ENCODE peak calls at places on chromosomes 13 and 19, in five cellular contexts. J is fibroblast of lung, C is Peyer's patch, M is esophagus squamous epithelium, H is fibroblast of mammary gland. I is an unnamed sample.
A peak's percentile ranks its signal among the peaks of the same experiment; 100 is the strongest.

GRCh38 chr13:23979361-23980159 is 82.3 kb upstream of the C1QTNF9B start:
- DNase-seq in J (peak; percentile 93), C (peak; percentile 23), M (no peak), H (peak; percentile 82), I (peak; percentile 84)

GRCh38 chr13:104823709-104824108 is 1711.8 kb downstream of the EFNB2 start:
- DNase-seq in J (no peak), C (no peak), M (no peak), H (no peak), I (no peak)

GRCh38 chr13:44759222-44759721 is 183.1 kb upstream of the TSC22D1 start:
- DNase-seq in J (peak; percentile 52), C (no peak), M (no peak), H (no peak), I (no peak)

GRCh38 chr13:92843549-92843948 is 383.1 kb upstream of the GPC6 start:
- DNase-seq in J (peak; percentile 87), C (no peak), M (no peak), H (peak; percentile 81), I (peak; percentile 60)

GRCh38 chr19:38070573-38070972 is 153.4 kb downstream of the DPF1 start:
- DNase-seq in J (peak; percentile 78), C (no peak), M (no peak), H (peak; percentile 71), I (peak; percentile 51)

GRCh38 chr19:48613852-48614435 is 932 bp downstream of the FAM83E start:
- DNase-seq in J (no peak), C (no peak), M (no peak), H (no peak), I (no peak)

GRCh38 chr13:114261328-114261965 is 20.0 kb upstream of the UPF3A start:
- DNase-seq in J (peak; percentile 23), C (no peak), M (no peak), H (no peak), I (no peak)

GRCh38 chr13:43587376-43587775 is 199.4 kb downstream of the ENOX1 start:
- DNase-seq in J (no peak), C (no peak), M (no peak), H (no peak), I (no peak)

GRCh38 chr13:20825476-20825875 is 51.7 kb upstream of the EEF1AKMT1 start:
- DNase-seq in J (peak; percentile 90), C (no peak), M (no peak), H (no peak), I (peak; percentile 59)

GRCh38 chr19:14840206-14840605 is 5.2 kb upstream of the OR7A5 start:
- DNase-seq in J (no peak), C (no peak), M (no peak), H (peak; percentile 25), I (no peak)

GRCh38 chr13:58625703-58626389 is 994.3 kb downstream of the PCDH17 start:
- DNase-seq in J (no peak), C (no peak), M (no peak), H (no peak), I (no peak)

GRCh38 chr13:76991432-76991795 is 467 bp upstream of the CLN5 start:
- DNase-seq in J (peak; percentile 8), C (peak; percentile 63), M (peak; percentile 44), H (no peak), I (no peak)

GRCh38 chr19:30221176-30221575 is 151.0 kb upstream of the ZNF536 start:
- DNase-seq in J (no peak), C (no peak), M (no peak), H (no peak), I (no peak)

GRCh38 chr13:45194081-45194939 is 6.5 kb downstream of the KCTD4 start:
- DNase-seq in J (peak; percentile 77), C (no peak), M (no peak), H (peak; percentile 71), I (peak; percentile 87)

GRCh38 chr13:32838985-32839384 is 177.2 kb upstream of the KL start:
- DNase-seq in J (no peak), C (no peak), M (no peak), H (no peak), I (no peak)

GRCh38 chr19:46813570-46814358 is 25.4 kb upstream of the SLC1A5 start:
- DNase-seq in J (peak; percentile 44), C (no peak), M (no peak), H (peak; percentile 72), I (peak; percentile 37)

GRCh38 chr19:6683971-6684370 is 14.0 kb upstream of the TNFSF14 start:
- DNase-seq in J (no peak), C (no peak), M (no peak), H (no peak), I (no peak)

GRCh38 chr13:113323869-113324268 is 26.8 kb downstream of the LAMP1 start:
- DNase-seq in J (no peak), C (no peak), M (no peak), H (no peak), I (no peak)

GRCh38 chr19:17255150-17255621 is 9.4 kb downstream of the USHBP1 start:
- DNase-seq in J (no peak), C (no peak), M (no peak), H (no peak), I (no peak)

GRCh38 chr19:50325310-50326100 is 3.7 kb downstream of the KCNC3 start:
- DNase-seq in J (peak; percentile 20), C (peak; percentile 51), M (no peak), H (peak; percentile 36), I (peak; percentile 3)

GRCh38 chr19:47661161-47661560 is 52.1 kb upstream of the EHD2 start:
- DNase-seq in J (peak; percentile 51), C (no peak), M (no peak), H (peak; percentile 94), I (peak; percentile 74)

GRCh38 chr19:17332677-17333581 is 1.7 kb downstream of the ANO8 start:
- DNase-seq in J (peak; percentile 42), C (no peak), M (no peak), H (peak; percentile 63), I (peak; percentile 36)

GRCh38 chr13:78978381-78978998 is 319.5 kb upstream of the OBI1 start:
- DNase-seq in J (peak; percentile 43), C (peak; percentile 23), M (peak; percentile 0), H (peak; percentile 69), I (peak; percentile 75)

GRCh38 chr13:22777207-22777606 is 403.6 kb upstream of the SGCG start:
- DNase-seq in J (no peak), C (no peak), M (no peak), H (no peak), I (no peak)

DNA sequence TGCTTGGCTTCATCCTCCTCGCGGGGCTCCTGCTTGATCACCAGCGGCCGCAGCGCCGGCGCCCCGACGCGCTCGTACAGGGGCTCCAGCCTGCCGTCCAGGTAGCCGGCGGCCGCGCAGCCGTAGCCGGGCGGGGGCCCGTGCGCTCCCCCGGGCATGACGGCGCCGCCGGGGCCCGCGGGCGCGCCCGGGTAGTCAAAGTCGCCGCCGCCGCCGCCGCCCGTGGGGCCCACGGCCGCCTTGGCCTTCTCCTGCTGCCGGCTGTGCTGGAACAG is 497 bp downstream of the CEBPA start:
- DNase-seq in J (no peak), C (no peak), M (no peak), H (no peak), I (no peak)
- H3K4me3 ChIP-seq in J (no peak overlapping the region), C (peak overlapping the region; percentile 72), M (peak overlapping the region; percentile 94), H (no peak overlapping the region), I (no peak overlapping the region)

DNA sequence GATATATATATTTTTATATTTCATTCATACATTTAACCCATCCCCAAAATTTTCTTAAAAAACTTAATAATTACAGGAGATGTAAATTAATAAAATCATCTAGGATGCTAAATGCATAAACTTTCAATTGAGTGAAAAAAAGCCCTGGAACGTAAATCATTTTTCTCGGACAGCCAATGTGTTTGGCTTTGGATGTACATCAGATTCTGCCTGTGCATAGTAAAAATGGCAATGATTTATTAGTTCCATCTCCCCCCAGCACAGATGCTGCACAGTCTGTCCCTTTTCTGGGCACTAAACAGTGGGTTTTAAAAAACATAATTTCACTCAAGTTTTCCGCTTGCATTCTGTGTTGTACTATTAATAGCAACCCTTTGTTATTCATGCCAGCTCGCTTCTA is 147.6 kb downstream of the TM9SF2 start:
- DNase-seq in J (no peak), C (no peak), M (no peak), H (no peak), I (no peak)
- TF ChIP-seq CTCF in J (no peak), C (no peak), M (no peak), H (no peak), I (no peak)

GRCh38 chr19:18339703-18340102 is 695 bp upstream of the PGPEP1 start:
- DNase-seq in J (no peak), C (no peak), M (no peak), H (peak; percentile 21), I (peak; percentile 26)
- H3K4me3 ChIP-seq in J (peak overlapping the region; percentile 64), C (no peak overlapping the region), M (peak overlapping the region; percentile 95), H (no peak overlapping the region), I (no peak overlapping the region)

GRCh38 chr13:98348476-98348875 is 171.4 kb upstream of the RNF113B start:
- DNase-seq in J (no peak), C (no peak), M (no peak), H (no peak), I (no peak)

GRCh38 chr13:98352226-98352625 is 175.2 kb upstream of the RNF113B start:
- DNase-seq in J (no peak), C (no peak), M (no peak), H (no peak), I (no peak)

GRCh38 chr13:98350746-98351330 is 173.8 kb upstream of the RNF113B start:
- DNase-seq in J (no peak), C (no peak), M (no peak), H (no peak), I (no peak)

GRCh38 chr13:98351636-98352035 is 174.6 kb upstream of the RNF113B start:
- DNase-seq in J (no peak), C (no peak), M (no peak), H (no peak), I (no peak)

DNA sequence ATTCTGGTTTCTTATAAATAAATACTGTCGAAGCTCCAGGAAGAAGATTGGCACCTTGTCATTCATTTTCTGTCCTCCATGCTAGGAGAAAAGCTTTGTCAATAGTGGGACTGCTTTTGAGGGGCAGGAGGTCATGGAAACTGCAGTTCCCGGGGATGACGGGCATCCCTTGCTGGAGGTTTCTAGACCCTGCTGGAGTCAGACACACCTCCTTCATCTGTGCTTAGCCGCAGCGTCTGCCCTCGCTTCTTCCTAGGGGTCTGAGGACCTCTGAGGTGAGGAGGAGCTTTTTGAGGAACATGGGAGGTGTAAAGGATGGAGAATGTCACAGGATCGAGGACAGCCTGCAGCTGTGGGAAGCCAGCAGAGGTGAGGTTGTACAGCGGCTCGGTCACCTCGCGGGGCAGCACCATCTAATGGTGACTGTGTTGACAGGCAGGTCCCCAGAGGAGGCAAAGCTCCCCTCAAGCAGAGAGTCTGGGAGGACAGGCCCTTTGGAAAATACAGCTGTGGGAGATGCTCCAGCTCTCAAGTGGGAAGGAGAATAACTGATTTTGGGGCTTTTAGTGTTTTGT is 172.7 kb upstream of the RNF113B start:
- DNase-seq in J (no peak), C (no peak), M (no peak), H (no peak), I (no peak)
- TF ChIP-seq CTCF in J (no peak), C (no peak), M (no peak), H (no peak), I (no peak)

GRCh38 chr19:3275583-3276340 is 51.3 kb downstream of the CELF5 start:
- DNase-seq in J (peak; percentile 49), C (peak; percentile 81), M (no peak), H (peak; percentile 67), I (peak; percentile 64)

GRCh38 chr19:3275068-3275582 is 50.7 kb downstream of the CELF5 start:
- DNase-seq in J (no peak), C (no peak), M (no peak), H (no peak), I (no peak)

GRCh38 chr19:3276341-3276799 is 51.9 kb downstream of the CELF5 start:
- DNase-seq in J (no peak), C (no peak), M (no peak), H (no peak), I (no peak)

GRCh38 chr19:3272952-3273351 is 48.5 kb downstream of the CELF5 start:
- DNase-seq in J (no peak), C (no peak), M (no peak), H (no peak), I (no peak)

GRCh38 chr19:3274245-3275067 is 50.0 kb downstream of the CELF5 start:
- DNase-seq in J (no peak), C (no peak), M (no peak), H (no peak), I (no peak)
- H3K4me3 ChIP-seq in J (no peak overlapping the region), C (no peak overlapping the region), M (no peak overlapping the region), H (no peak overlapping the region), I (no peak overlapping the region)

I was measured in fibroblast of the aortic adventitia.